ENCODE peak calls at places on chromosomes 11 and 22, in eight cellular contexts. V is mucosa of gallbladder, S is caudate nucleus, W is heart right ventricle, C is body of pancreas, I is cardiac fibroblast, H is COR-L47, Q is NCI-H1092 treated with DMSO at 0.1 percent for 48 hours. G is an unnamed sample.

GRCh38 chr11:73416711-73417265 is 40.6 kb downstream of the RELT start:
- DNase-seq in V (no peak), S (no peak), W (no peak), C (no peak), I (peak), H (no peak), Q (no peak), G (no peak)

GRCh38 chr11:2146051-2146450 is 6.9 kb upstream of the IGF2 start:
- DNase-seq in V (no peak), S (no peak), W (no peak), C (no peak), I (no peak), H (no peak), Q (no peak), G (no peak)

GRCh38 chr22:50224071-50224470 is 20.8 kb downstream of the TUBGCP6 start:
- DNase-seq in V (no peak), S (no peak), W (no peak), C (no peak), I (no peak), H (no peak), Q (no peak), G (no peak)

GRCh38 chr22:46303347-46303965 is 6.8 kb downstream of the GTSE1 start:
- DNase-seq in V (no peak), S (no peak), W (no peak), C (no peak), I (no peak), H (no peak), Q (no peak), G (no peak)

GRCh38 chr22:39520874-39521857 is 804 bp downstream of the ATF4 start:
- DNase-seq in V (peak), S (peak), W (peak), C (peak), I (peak), H (peak), Q (peak), G (peak)

GRCh38 chr11:112658521-112658920 is 302.7 kb upstream of the NCAM1 start:
- DNase-seq in V (no peak), S (no peak), W (no peak), C (no peak), I (no peak), H (no peak), Q (no peak), G (no peak)

GRCh38 chr11:81725691-81726090 is 1008.0 kb downstream of the FAM181B start:
- DNase-seq in V (no peak), S (no peak), W (no peak), C (no peak), I (peak), H (no peak), Q (no peak), G (no peak)

GRCh38 chr22:47205081-47205491 is 442.6 kb downstream of the TBC1D22A start:
- DNase-seq in V (no peak), S (no peak), W (no peak), C (no peak), I (no peak), H (no peak), Q (no peak), G (no peak)

GRCh38 chr11:64251986-64252837 is 882 bp downstream of the PLCB3 start:
- DNase-seq in V (no peak), S (no peak), W (peak), C (peak), I (peak), H (no peak), Q (no peak), G (peak)

GRCh38 chr11:8056810-8057463 is 24.1 kb upstream of the TUB start:
- DNase-seq in V (peak), S (no peak), W (no peak), C (peak), I (peak), H (no peak), Q (no peak), G (peak)

GRCh38 chr22:17803871-17804270 is 29.6 kb upstream of the BID start:
- DNase-seq in V (no peak), S (no peak), W (no peak), C (no peak), I (no peak), H (no peak), Q (no peak), G (no peak)

GRCh38 chr11:125517116-125517804 is 21.2 kb upstream of the FEZ1 start:
- DNase-seq in V (no peak), S (peak), W (no peak), C (no peak), I (peak), H (peak), Q (peak), G (no peak)

GRCh38 chr11:62122076-62122475 is 1.7 kb upstream of the INCENP start:
- DNase-seq in V (no peak), S (no peak), W (no peak), C (no peak), I (peak), H (no peak), Q (no peak), G (no peak)

GRCh38 chr11:16737860-16738197 is 618 bp upstream of the C11orf58 start:
- DNase-seq in V (no peak), S (no peak), W (no peak), C (no peak), I (peak), H (peak), Q (no peak), G (no peak)

GRCh38 chr11:55263081-55263480 is 1.1 kb downstream of the TRIM48 start:
- DNase-seq in V (no peak), S (no peak), W (no peak), C (no peak), I (no peak), H (no peak), Q (no peak), G (no peak)

GRCh38 chr11:123429851-123430735 is at the start of gene GRAMD1B:
- DNase-seq in V (peak), S (peak), W (peak), C (peak), I (peak), H (peak), Q (peak), G (peak)

GRCh38 chr11:29333993-29334780 is 682.6 kb downstream of the KCNA4 start:
- DNase-seq in V (peak), S (no peak), W (no peak), C (no peak), I (peak), H (peak), Q (peak), G (peak)

GRCh38 chr11:75465701-75466531 is 32.9 kb upstream of the KLHL35 start:
- DNase-seq in V (no peak), S (no peak), W (no peak), C (no peak), I (peak), H (no peak), Q (no peak), G (no peak)

GRCh38 chr11:69013009-69013951 is at the start of gene MRGPRF:
- DNase-seq in V (peak), S (peak), W (peak), C (peak), I (peak), H (peak), Q (peak), G (no peak)

GRCh38 chr22:19430890-19431541 is 517 bp downstream of the HIRA start:
- DNase-seq in V (peak), S (no peak), W (peak), C (peak), I (peak), H (peak), Q (peak), G (peak)

GRCh38 chr22:37896181-37896592 is 9.9 kb upstream of the MICALL1 start:
- DNase-seq in V (no peak), S (no peak), W (no peak), C (no peak), I (peak), H (no peak), Q (no peak), G (peak)

GRCh38 chr11:127049486-127049885 is 48.9 kb upstream of the KIRREL3 start:
- DNase-seq in V (no peak), S (no peak), W (no peak), C (no peak), I (no peak), H (no peak), Q (no peak), G (peak)

GRCh38 chr11:86918943-86919342 is 36.3 kb downstream of the FZD4 start:
- DNase-seq in V (no peak), S (no peak), W (no peak), C (no peak), I (peak), H (no peak), Q (no peak), G (no peak)

GRCh38 chr22:38219644-38220043 is 17.9 kb downstream of the MAFF start:
- DNase-seq in V (no peak), S (no peak), W (no peak), C (no peak), I (no peak), H (no peak), Q (no peak), G (no peak)

GRCh38 chr11:66953431-66953833 is 4.8 kb downstream of the PC start:
- DNase-seq in V (no peak), S (no peak), W (no peak), C (no peak), I (no peak), H (no peak), Q (no peak), G (no peak)

GRCh38 chr11:69887841-69888670 is 68.8 kb upstream of the FGF3 start:
- DNase-seq in V (no peak), S (no peak), W (no peak), C (no peak), I (no peak), H (no peak), Q (no peak), G (no peak)

GRCh38 chr22:27801616-27802388 is at the start of gene MN1:
- DNase-seq in V (peak), S (peak), W (peak), C (peak), I (peak), H (no peak), Q (peak), G (peak)

GRCh38 chr22:28829358-28830181 is 29.2 kb upstream of the XBP1 start:
- DNase-seq in V (peak), S (peak), W (peak), C (peak), I (peak), H (peak), Q (peak), G (peak)

GRCh38 chr11:76185931-76186401 is 20.3 kb downstream of the WNT11 start:
- DNase-seq in V (no peak), S (no peak), W (peak), C (peak), I (peak), H (no peak), Q (peak), G (no peak)